ENCODE peak calls at places on chromosomes 4 and X, in five cellular contexts. One of them, this sample, is unnamed.

GRCh38 chr4:95531141-95531540 is 17.6 kb downstream of the UNC5C start:
- DNase-seq in HepG2: no peak
- DNase-seq in SK-N-SH: no peak
- DNase-seq in K562: no peak
- DNase-seq in GM12878: no peak
- DNase-seq in this sample: no peak

GRCh38 chrX:23900220-23900797 is 7.4 kb downstream of the APOO start:
- DNase-seq in HepG2: no peak
- DNase-seq in SK-N-SH: no peak
- DNase-seq in K562: no peak
- DNase-seq in GM12878: no peak
- DNase-seq in this sample: no peak

GRCh38 chr4:33160126-33160525 is 2440.0 kb downstream of the PCDH7 start:
- DNase-seq in HepG2: no peak
- DNase-seq in SK-N-SH: no peak
- DNase-seq in K562: peak
- DNase-seq in GM12878: no peak
- DNase-seq in this sample: peak

GRCh38 chr4:123386608-123387007 is 10.0 kb upstream of the SPRY1 start:
- DNase-seq in HepG2: no peak
- DNase-seq in SK-N-SH: no peak
- DNase-seq in K562: peak
- DNase-seq in GM12878: no peak
- DNase-seq in this sample: peak

GRCh38 chr4:157840630-157841029 is 332.2 kb downstream of the GASK1B start:
- DNase-seq in HepG2: no peak
- DNase-seq in SK-N-SH: no peak
- DNase-seq in K562: no peak
- DNase-seq in GM12878: no peak
- DNase-seq in this sample: no peak

GRCh38 chrX:24301806-24302205 is 12.1 kb downstream of the SUPT20HL2 start:
- DNase-seq in HepG2: no peak
- DNase-seq in SK-N-SH: no peak
- DNase-seq in K562: no peak
- DNase-seq in GM12878: no peak
- DNase-seq in this sample: peak

GRCh38 chr4:94486372-94486801 is 34.6 kb downstream of the PDLIM5 start:
- DNase-seq in HepG2: no peak
- DNase-seq in SK-N-SH: no peak
- DNase-seq in K562: no peak
- DNase-seq in GM12878: no peak
- DNase-seq in this sample: peak

GRCh38 chr4:122666527-122667245 is 45.8 kb upstream of the IL21 start:
- DNase-seq in HepG2: no peak
- DNase-seq in SK-N-SH: no peak
- DNase-seq in K562: no peak
- DNase-seq in GM12878: no peak
- DNase-seq in this sample: peak

GRCh38 chr4:16897991-16898827 is at the start of gene LDB2:
- DNase-seq in HepG2: no peak
- DNase-seq in SK-N-SH: peak
- DNase-seq in K562: no peak
- DNase-seq in GM12878: no peak
- DNase-seq in this sample: peak

GRCh38 chr4:113013746-113014145 is 35.7 kb upstream of the ANK2 start:
- DNase-seq in HepG2: no peak
- DNase-seq in SK-N-SH: no peak
- DNase-seq in K562: no peak
- DNase-seq in GM12878: no peak
- DNase-seq in this sample: no peak

GRCh38 chrX:143988356-143988755 is 104.5 kb downstream of the UBE2NL start:
- DNase-seq in HepG2: no peak
- DNase-seq in SK-N-SH: no peak
- DNase-seq in K562: no peak
- DNase-seq in GM12878: no peak
- DNase-seq in this sample: no peak

GRCh38 chr4:154314248-154314647 is 177.4 kb downstream of the DCHS2 start:
- DNase-seq in HepG2: peak
- DNase-seq in SK-N-SH: no peak
- DNase-seq in K562: peak
- DNase-seq in GM12878: no peak
- DNase-seq in this sample: no peak

GRCh38 chrX:13144927-13145659 is 100.7 kb upstream of the FAM9C start:
- DNase-seq in HepG2: no peak
- DNase-seq in SK-N-SH: no peak
- DNase-seq in K562: no peak
- DNase-seq in GM12878: no peak
- DNase-seq in this sample: peak

DNA sequence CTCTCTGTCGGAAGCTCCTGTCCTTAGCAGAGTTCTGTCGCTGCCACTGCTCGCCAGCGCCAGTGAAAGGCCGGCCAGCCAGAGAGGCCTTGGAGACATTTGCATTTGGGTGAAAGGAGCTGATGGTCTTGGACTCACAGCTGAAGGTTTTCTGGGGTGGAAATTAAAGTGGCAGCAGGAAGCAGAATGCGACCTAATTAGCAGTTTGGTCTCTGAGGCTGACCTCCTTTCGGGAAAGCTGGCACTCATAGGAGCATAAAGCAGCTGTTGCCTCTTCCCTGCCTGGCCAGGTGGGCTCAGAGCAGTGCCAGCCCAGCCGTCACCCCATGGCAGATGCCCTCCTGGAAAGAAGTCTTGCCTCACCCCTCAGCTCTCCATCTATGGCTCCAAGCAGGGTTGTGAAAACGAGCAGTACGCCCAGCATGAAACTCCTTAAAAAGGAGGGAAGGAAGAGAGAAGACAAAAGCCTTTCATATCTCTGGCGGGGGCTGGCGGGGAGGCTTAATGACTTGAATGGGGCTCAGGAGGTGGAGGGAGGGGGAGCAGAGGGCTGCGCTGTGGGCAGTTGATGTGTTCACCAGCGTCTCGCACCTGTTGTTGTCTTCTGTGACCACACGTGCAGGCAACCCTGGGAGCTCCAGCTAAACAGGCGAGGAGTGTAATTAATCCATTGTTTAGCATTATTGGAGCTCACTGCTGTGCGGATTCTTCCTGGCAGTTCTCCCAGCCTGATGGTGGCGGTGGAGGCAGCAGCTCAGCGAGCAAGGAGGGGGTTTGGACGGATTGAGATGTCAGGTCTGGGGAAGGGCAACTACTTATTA is 264.0 kb downstream of the MID1IP1 start:
- DNase-seq in HepG2: no peak
- DNase-seq in SK-N-SH: no peak
- DNase-seq in K562: no peak
- DNase-seq in GM12878: no peak
- DNase-seq in this sample: no peak
- TF ChIP-seq MXI1 in HepG2: no peak
- TF ChIP-seq MXI1 in SK-N-SH: no peak
- TF ChIP-seq MXI1 in K562: no peak
- TF ChIP-seq MXI1 in GM12878: no peak
- TF ChIP-seq MXI1 in this sample: no peak

GRCh38 chr4:22491939-22492338 is 23.9 kb downstream of the ADGRA3 start:
- DNase-seq in HepG2: no peak
- DNase-seq in SK-N-SH: no peak
- DNase-seq in K562: no peak
- DNase-seq in GM12878: no peak
- DNase-seq in this sample: no peak

GRCh38 chr4:22488136-22488535 is 27.7 kb downstream of the ADGRA3 start:
- DNase-seq in HepG2: no peak
- DNase-seq in SK-N-SH: no peak
- DNase-seq in K562: no peak
- DNase-seq in GM12878: no peak
- DNase-seq in this sample: no peak

GRCh38 chr4:22493523-22493922 is 22.3 kb downstream of the ADGRA3 start:
- DNase-seq in HepG2: no peak
- DNase-seq in SK-N-SH: no peak
- DNase-seq in K562: no peak
- DNase-seq in GM12878: no peak
- DNase-seq in this sample: no peak

GRCh38 chr4:22492987-22493386 is 22.9 kb downstream of the ADGRA3 start:
- DNase-seq in HepG2: no peak
- DNase-seq in SK-N-SH: no peak
- DNase-seq in K562: no peak
- DNase-seq in GM12878: no peak
- DNase-seq in this sample: no peak

GRCh38 chr4:22490718-22491330 is 25.0 kb downstream of the ADGRA3 start:
- DNase-seq in HepG2: peak
- DNase-seq in SK-N-SH: no peak
- DNase-seq in K562: no peak
- DNase-seq in GM12878: no peak
- DNase-seq in this sample: no peak
- TF ChIP-seq MXI1 in HepG2: no peak
- TF ChIP-seq MXI1 in SK-N-SH: no peak
- TF ChIP-seq MXI1 in K562: no peak
- TF ChIP-seq MXI1 in GM12878: no peak
- TF ChIP-seq MXI1 in this sample: no peak

GRCh38 chr4:168743576-168743975 is 246.7 kb downstream of the PALLD start:
- DNase-seq in HepG2: peak
- DNase-seq in SK-N-SH: no peak
- DNase-seq in K562: no peak
- DNase-seq in GM12878: no peak
- DNase-seq in this sample: peak
- TF ChIP-seq MXI1 in HepG2: no peak
- TF ChIP-seq MXI1 in SK-N-SH: no peak
- TF ChIP-seq MXI1 in K562: no peak
- TF ChIP-seq MXI1 in GM12878: no peak
- TF ChIP-seq MXI1 in this sample: no peak

DNA sequence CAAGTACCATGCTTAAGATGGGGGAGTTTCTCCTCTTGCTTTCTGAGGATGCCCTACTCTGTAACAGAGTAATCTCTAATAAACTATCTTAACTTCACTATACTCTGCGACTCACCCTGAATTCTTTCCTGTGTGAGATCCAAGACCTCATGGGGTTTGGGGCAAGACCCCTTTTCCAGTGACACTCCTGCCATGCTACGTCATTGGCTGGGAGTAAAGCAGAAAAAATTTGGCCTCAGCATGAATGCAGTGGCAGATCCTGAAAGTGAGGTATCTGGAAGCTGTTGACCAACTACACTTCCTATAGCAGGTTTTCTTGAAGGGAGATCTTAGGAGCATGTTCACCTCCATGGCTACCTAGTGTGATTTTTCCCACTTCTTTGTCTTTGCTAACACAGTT is 109.1 kb upstream of the MED14 start:
- DNase-seq in HepG2: no peak
- DNase-seq in SK-N-SH: no peak
- DNase-seq in K562: no peak
- DNase-seq in GM12878: no peak
- DNase-seq in this sample: peak
- TF ChIP-seq MXI1 in HepG2: no peak
- TF ChIP-seq MXI1 in SK-N-SH: no peak
- TF ChIP-seq MXI1 in K562: no peak
- TF ChIP-seq MXI1 in GM12878: no peak
- TF ChIP-seq MXI1 in this sample: no peak

GRCh38 chr4:52657317-52657629 is 1.8 kb downstream of the USP46 start:
- DNase-seq in HepG2: no peak
- DNase-seq in SK-N-SH: no peak
- DNase-seq in K562: no peak
- DNase-seq in GM12878: no peak
- DNase-seq in this sample: no peak

GRCh38 chr4:52659722-52660261 is 691 bp upstream of the USP46 start:
- DNase-seq in HepG2: peak
- DNase-seq in SK-N-SH: peak
- DNase-seq in K562: peak
- DNase-seq in GM12878: no peak
- DNase-seq in this sample: no peak

GRCh38 chr4:52659016-52659721 is at the start of gene USP46:
- DNase-seq in HepG2: peak
- DNase-seq in SK-N-SH: peak
- DNase-seq in K562: peak
- DNase-seq in GM12878: no peak
- DNase-seq in this sample: peak

GRCh38 chr4:52658671-52659015 is 458 bp downstream of the USP46 start:
- DNase-seq in HepG2: no peak
- DNase-seq in SK-N-SH: peak
- DNase-seq in K562: peak
- DNase-seq in GM12878: no peak
- DNase-seq in this sample: no peak

GRCh38 chr4:52657630-52658501 is 1.2 kb downstream of the USP46 start:
- DNase-seq in HepG2: no peak
- DNase-seq in SK-N-SH: peak
- DNase-seq in K562: no peak
- DNase-seq in GM12878: no peak
- DNase-seq in this sample: peak
- TF ChIP-seq MXI1 in HepG2: no peak
- TF ChIP-seq MXI1 in SK-N-SH: no peak
- TF ChIP-seq MXI1 in K562: no peak
- TF ChIP-seq MXI1 in GM12878: no peak
- TF ChIP-seq MXI1 in this sample: peak

DNA sequence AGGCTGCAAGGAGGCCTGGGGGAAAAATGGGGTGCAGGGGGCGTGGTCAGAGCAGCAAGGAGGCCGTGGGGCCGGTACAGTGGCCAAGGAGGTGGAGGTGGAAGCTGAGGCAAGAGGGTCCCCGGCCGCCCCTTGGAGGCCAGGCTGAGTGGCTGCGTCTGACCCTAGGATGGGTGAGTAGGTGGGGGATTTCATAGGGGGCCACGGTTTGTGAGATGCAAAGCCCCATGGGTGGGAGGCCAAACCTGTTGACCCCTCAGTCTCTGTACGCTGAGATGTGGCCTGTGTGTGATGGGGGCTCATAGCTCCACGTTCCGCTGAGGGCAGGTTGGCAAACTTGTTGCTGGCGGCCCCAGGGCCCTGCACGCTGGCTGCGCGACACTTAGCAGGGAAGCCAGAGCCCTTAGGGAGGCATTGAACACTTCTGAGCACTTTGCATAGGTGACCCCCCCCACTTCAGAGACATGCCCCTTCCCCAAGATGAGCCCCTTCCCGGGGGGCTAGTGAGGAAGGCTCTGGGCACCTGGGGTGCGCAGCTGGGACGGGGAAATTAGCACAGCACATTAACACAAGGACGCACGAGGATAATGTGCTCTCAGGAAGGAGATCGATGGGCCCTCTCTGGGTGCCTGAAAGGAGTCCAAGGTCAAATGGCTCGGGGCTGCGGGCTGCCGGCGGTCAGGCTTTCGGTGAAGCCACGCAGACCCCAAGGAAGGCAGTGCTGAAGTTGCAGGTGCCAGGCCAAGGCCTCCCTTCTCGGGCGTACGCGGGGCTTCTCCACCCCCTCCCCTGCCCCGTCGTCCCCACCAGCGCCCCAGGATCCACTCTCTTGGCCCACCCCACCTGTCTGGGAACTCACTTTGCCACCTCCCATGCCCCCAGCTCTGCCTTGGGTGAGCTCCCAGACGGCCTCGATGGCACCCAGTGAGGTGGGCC is 107.4 kb downstream of the HMX1 start:
- DNase-seq in HepG2: no peak
- DNase-seq in SK-N-SH: no peak
- DNase-seq in K562: no peak
- DNase-seq in GM12878: no peak
- DNase-seq in this sample: no peak
- TF ChIP-seq MXI1 in HepG2: no peak
- TF ChIP-seq MXI1 in SK-N-SH: no peak
- TF ChIP-seq MXI1 in K562: no peak
- TF ChIP-seq MXI1 in GM12878: no peak
- TF ChIP-seq MXI1 in this sample: no peak

DNA sequence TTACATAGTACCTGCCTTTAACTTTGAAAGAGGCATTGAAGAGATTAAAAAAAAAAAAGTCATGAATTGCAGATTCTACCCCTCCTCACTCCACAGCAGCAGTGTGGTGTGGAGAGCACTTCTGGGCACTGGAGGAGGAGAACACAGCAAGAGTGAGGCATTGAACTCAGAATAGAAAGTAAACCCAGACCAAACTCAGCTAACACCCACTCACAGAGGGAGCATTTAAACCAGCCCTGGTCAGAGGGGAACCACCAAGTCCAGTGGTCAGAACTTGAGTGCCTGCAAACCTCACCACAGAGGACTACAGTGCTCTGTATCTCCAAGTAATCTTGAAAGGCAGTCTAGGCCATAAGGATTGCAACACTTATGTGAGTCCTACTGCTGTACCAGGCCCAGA is 15.6 kb upstream of the UGT2A1 start:
- DNase-seq in HepG2: no peak
- DNase-seq in SK-N-SH: no peak
- DNase-seq in K562: no peak
- DNase-seq in GM12878: no peak
- DNase-seq in this sample: no peak
- TF ChIP-seq MXI1 in HepG2: no peak
- TF ChIP-seq MXI1 in SK-N-SH: no peak
- TF ChIP-seq MXI1 in K562: no peak
- TF ChIP-seq MXI1 in GM12878: no peak
- TF ChIP-seq MXI1 in this sample: no peak

This sample was measured in IMR-90.